ENCODE peak calls at places on chromosomes 12 and 14, in four cellular contexts. One of them, this sample, is unnamed.

GRCh38 chr12:9626291-9626690 is 18.6 kb upstream of the KLRB1 start:
- DNase-seq in kidney tubule cell: peak
- DNase-seq in epithelial cell of esophagus: peak
- DNase-seq in ELF-1: no peak
- DNase-seq in this sample: no peak

GRCh38 chr12:51823875-51824565 is 24.5 kb downstream of the FIGNL2 start:
- DNase-seq in kidney tubule cell: peak
- DNase-seq in ELF-1: peak
- DNase-seq in epithelial cell of esophagus: peak
- DNase-seq in this sample: peak

GRCh38 chr12:6827982-6828670 is at the start of gene P3H3:
- DNase-seq in ELF-1: no peak
- DNase-seq in epithelial cell of esophagus: peak
- DNase-seq in kidney tubule cell: peak
- DNase-seq in this sample: peak

GRCh38 chr12:76738824-76739579 is 24.9 kb upstream of the ZDHHC17 start:
- DNase-seq in epithelial cell of esophagus: no peak
- DNase-seq in ELF-1: peak
- DNase-seq in kidney tubule cell: no peak
- DNase-seq in this sample: no peak

GRCh38 chr12:93174473-93174872 is 203.3 kb upstream of the NUDT4 start:
- DNase-seq in epithelial cell of esophagus: no peak
- DNase-seq in ELF-1: no peak
- DNase-seq in kidney tubule cell: no peak
- DNase-seq in this sample: no peak

GRCh38 chr14:25757364-25757763 is 707.4 kb upstream of the STXBP6 start:
- DNase-seq in kidney tubule cell: no peak
- DNase-seq in epithelial cell of esophagus: no peak
- DNase-seq in ELF-1: no peak
- DNase-seq in this sample: no peak

GRCh38 chr12:75959506-75959905 is 72.1 kb downstream of the PHLDA1 start:
- DNase-seq in epithelial cell of esophagus: no peak
- DNase-seq in kidney tubule cell: no peak
- DNase-seq in ELF-1: no peak
- DNase-seq in this sample: no peak

GRCh38 chr12:30996752-30997151 is 70.2 kb downstream of the TSPAN11 start:
- DNase-seq in epithelial cell of esophagus: no peak
- DNase-seq in ELF-1: no peak
- DNase-seq in kidney tubule cell: no peak
- DNase-seq in this sample: no peak

GRCh38 chr14:21098134-21098891 is at the start of gene ZNF219:
- DNase-seq in kidney tubule cell: peak
- DNase-seq in epithelial cell of esophagus: peak
- DNase-seq in ELF-1: peak
- DNase-seq in this sample: peak

GRCh38 chr14:100078997-100079561 is 13.9 kb downstream of the EVL start:
- DNase-seq in ELF-1: peak
- DNase-seq in kidney tubule cell: no peak
- DNase-seq in epithelial cell of esophagus: no peak
- DNase-seq in this sample: peak

GRCh38 chr14:61759878-61760277 is 2.3 kb upstream of the SNAPC1 start:
- DNase-seq in epithelial cell of esophagus: no peak
- DNase-seq in kidney tubule cell: no peak
- DNase-seq in ELF-1: no peak
- DNase-seq in this sample: no peak